ENCODE peak calls at places on chromosome 20, in four cellular contexts. V is lower lobe of right lung, S is lung, Y is heart right ventricle. O is an unnamed sample.

GRCh38 chr20:19835533-19836222 is 77.6 kb downstream of the RIN2 start:
- DNase-seq in V (no peak), Y (peak; percentile 68), S (no peak), O (no peak)

GRCh38 chr20:1844723-1845523 is 50.3 kb upstream of the SIRPA start:
- DNase-seq in Y (peak; percentile 49), S (peak; percentile 50), V (peak; percentile 71), O (peak; percentile 20)

GRCh38 chr20:7672551-7672950 is 267.7 kb downstream of the HAO1 start:
- DNase-seq in S (no peak), Y (no peak), V (no peak), O (no peak)

GRCh38 chr20:47489448-47489872 is 12.2 kb upstream of the NCOA3 start:
- DNase-seq in Y (peak; percentile 35), S (no peak), V (peak; percentile 60), O (no peak)

GRCh38 chr20:2402271-2402980 is 21.7 kb downstream of the TGM6 start:
- DNase-seq in S (no peak), V (no peak), Y (no peak), O (peak; percentile 62)

GRCh38 chr20:25160457-25160856 is 35.1 kb upstream of the ENTPD6 start:
- DNase-seq in Y (no peak), V (no peak), S (no peak), O (no peak)

GRCh38 chr20:14337400-14338171 is at the start of gene FLRT3:
- DNase-seq in Y (peak; percentile 54), S (peak; percentile 88), V (peak; percentile 69), O (peak; percentile 98)

GRCh38 chr20:43824699-43825402 is 89.8 kb upstream of the TOX2 start:
- DNase-seq in Y (peak; percentile 15), V (no peak), S (no peak), O (peak; percentile 15)

GRCh38 chr20:33373735-33374605 is 27.3 kb downstream of the CDK5RAP1 start:
- DNase-seq in V (no peak), S (no peak), Y (no peak), O (peak; percentile 44)

GRCh38 chr20:11454966-11455799 is 462.5 kb upstream of the BTBD3 start:
- DNase-seq in V (no peak), Y (no peak), S (no peak), O (peak; percentile 69)

GRCh38 chr20:35312348-35312747 is 20.1 kb upstream of the FAM83C start:
- DNase-seq in Y (no peak), V (no peak), S (no peak), O (peak; percentile 86)
- H3K4me1 ChIP-seq in Y (peaks cover 3% of the 10 kb centered on the region), V (no peaks in the 10 kb centered on the region), S (no peaks in the 10 kb centered on the region), O (peaks cover 54% of the 10 kb centered on the region)

GRCh38 chr20:50850721-50851286 is 55.9 kb downstream of the BCAS4 start:
- DNase-seq in S (no peak), Y (no peak), V (no peak), O (no peak)
- H3K4me1 ChIP-seq in S (no peaks in the 10 kb centered on the region), Y (peaks cover 4% of the 10 kb centered on the region), V (peaks cover 16% of the 10 kb centered on the region), O (no peaks in the 10 kb centered on the region)

DNA sequence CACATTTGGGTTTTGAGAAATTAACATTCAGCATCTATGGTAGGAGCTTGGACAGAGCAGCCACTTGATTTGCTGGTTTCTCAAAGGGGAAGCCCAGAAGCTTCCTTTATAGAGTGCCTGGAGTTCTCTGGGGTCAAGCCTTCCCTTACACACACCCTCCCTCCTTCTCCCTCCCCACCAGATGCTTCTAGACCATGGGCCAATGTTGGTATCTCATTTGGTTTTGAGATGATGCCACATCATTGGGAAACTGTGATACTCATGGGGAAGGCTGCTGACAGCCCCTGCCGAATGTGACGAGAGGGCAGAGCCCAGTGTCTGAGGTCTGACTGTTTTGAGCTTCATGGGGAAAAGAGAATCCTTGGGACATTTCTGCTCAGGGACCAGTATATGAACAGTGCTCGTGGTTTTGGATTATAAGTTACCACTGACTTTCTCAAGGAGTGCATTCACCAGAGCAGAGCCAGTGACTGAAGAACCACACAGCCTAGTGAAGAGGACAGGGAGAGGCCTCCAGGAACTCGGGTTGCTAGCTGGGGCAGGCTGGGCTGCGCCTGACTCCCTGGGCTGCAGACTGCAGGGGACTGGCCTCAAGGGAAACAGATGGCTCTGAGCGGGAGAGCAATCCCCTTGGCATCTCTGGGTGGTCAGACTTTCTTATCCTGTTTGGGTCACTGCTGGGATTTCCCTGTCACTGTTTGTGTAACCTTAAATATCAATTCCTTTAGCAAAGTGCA is 46.4 kb upstream of the CST5 start:
- DNase-seq in Y (no peak), S (no peak), V (no peak), O (peak; percentile 6)
- H3K4me1 ChIP-seq in Y (no peaks in the 10 kb centered on the region), S (no peaks in the 10 kb centered on the region), V (no peaks in the 10 kb centered on the region), O (no peaks in the 10 kb centered on the region)

GRCh38 chr20:36859700-36860330 is 16.1 kb upstream of the TLDC2 start:
- DNase-seq in V (no peak), Y (no peak), S (no peak), O (peak; percentile 24)
- H3K4me1 ChIP-seq in V (peaks cover 74% of the 10 kb centered on the region), Y (peaks cover 51% of the 10 kb centered on the region), S (peaks cover 11% of the 10 kb centered on the region), O (peaks cover 46% of the 10 kb centered on the region)

GRCh38 chr20:45419188-45420091 is 3.5 kb downstream of the PIGT start:
- DNase-seq in S (peak; percentile 67), V (no peak), Y (peak; percentile 84), O (peak; percentile 64)
- H3K4me1 ChIP-seq in S (peaks cover 6% of the 10 kb centered on the region), V (peaks cover 32% of the 10 kb centered on the region), Y (no peaks in the 10 kb centered on the region), O (peaks cover 24% of the 10 kb centered on the region)

GRCh38 chr20:49682798-49683197 is 30.9 kb downstream of the B4GALT5 start:
- DNase-seq in Y (no peak), S (no peak), V (no peak), O (no peak)

GRCh38 chr20:49685161-49685601 is 28.5 kb downstream of the B4GALT5 start:
- DNase-seq in Y (no peak), V (no peak), S (no peak), O (no peak)

GRCh38 chr20:49687595-49688567 is 25.8 kb downstream of the B4GALT5 start:
- DNase-seq in S (no peak), Y (no peak), V (no peak), O (no peak)

GRCh38 chr20:49684335-49684997 is 29.2 kb downstream of the B4GALT5 start:
- DNase-seq in V (peak; percentile 66), Y (no peak), S (peak; percentile 37), O (no peak)

GRCh38 chr20:49685809-49686208 is 27.9 kb downstream of the B4GALT5 start:
- DNase-seq in S (no peak), V (no peak), Y (no peak), O (peak; percentile 60)
- H3K4me1 ChIP-seq in S (peaks cover 28% of the 10 kb centered on the region), V (peaks cover 79% of the 10 kb centered on the region), Y (peaks cover 14% of the 10 kb centered on the region), O (peaks cover 61% of the 10 kb centered on the region)

GRCh38 chr20:57392512-57393271 is 1.5 kb downstream of the RBM38 start:
- DNase-seq in V (peak; percentile 69), S (no peak), Y (peak; percentile 72), O (no peak)
- H3K4me1 ChIP-seq in V (peaks cover 68% of the 10 kb centered on the region), S (peaks cover 3% of the 10 kb centered on the region), Y (peaks cover 18% of the 10 kb centered on the region), O (peaks cover 42% of the 10 kb centered on the region)

GRCh38 chr20:5171790-5172164 is 45.0 kb downstream of the CDS2 start:
- DNase-seq in Y (no peak), V (no peak), S (no peak), O (no peak)

GRCh38 chr20:5171074-5171789 is 44.4 kb downstream of the CDS2 start:
- DNase-seq in S (no peak), Y (peak; percentile 82), V (no peak), O (no peak)

GRCh38 chr20:5172167-5172586 is 45.4 kb downstream of the CDS2 start:
- DNase-seq in S (no peak), V (no peak), Y (no peak), O (no peak)

GRCh38 chr20:5170341-5170740 is 43.5 kb downstream of the CDS2 start:
- DNase-seq in Y (no peak), S (no peak), V (no peak), O (no peak)

DNA sequence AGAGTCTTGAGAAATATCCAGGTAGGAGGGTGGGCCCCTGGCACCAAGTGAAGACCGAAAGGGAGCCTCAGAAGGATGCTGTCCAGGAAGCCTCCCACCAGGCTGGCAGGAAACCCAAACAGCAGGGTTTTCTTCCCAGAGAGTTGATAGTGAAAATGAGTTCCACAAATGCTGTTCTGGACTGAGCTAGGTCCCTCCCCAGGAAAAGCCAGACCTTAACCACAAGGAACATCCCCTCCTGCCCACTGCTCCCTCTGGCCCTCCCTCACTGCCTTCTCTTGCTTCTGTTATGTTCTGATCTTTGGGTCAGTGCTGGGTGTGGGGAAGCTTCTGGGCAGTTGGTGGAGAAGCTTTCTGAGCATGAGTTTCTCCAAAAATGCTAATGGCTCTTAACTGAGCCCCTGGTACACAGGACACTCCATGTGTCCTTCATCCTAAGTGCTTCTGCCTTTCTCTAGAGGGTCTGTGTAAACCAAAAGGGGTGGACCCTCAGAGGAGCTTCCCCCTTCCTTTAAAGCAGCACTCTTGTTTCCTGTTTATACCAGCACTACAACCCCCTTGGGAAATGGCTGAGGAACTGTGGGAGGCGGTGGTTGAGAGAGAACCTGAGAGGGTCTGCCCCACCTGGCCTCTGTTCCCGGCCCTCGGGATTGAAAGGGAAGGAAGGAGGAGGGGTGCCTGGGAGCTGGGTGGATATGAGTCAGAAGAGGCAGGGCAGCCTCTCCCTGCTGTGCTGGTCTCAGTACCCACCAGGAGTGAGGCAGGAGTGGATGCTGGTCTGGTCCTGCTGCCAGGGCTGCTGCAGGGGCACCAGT is 42.0 kb downstream of the CDS2 start:
- DNase-seq in S (no peak), V (no peak), Y (peak; percentile 56), O (no peak)
- H3K4me1 ChIP-seq in S (peaks cover 39% of the 10 kb centered on the region), V (peaks cover 63% of the 10 kb centered on the region), Y (peaks cover 57% of the 10 kb centered on the region), O (peaks cover 10% of the 10 kb centered on the region)

GRCh38 chr20:63539092-63539430 is 1.9 kb upstream of the PTK6 start:
- DNase-seq in Y (no peak), S (no peak), V (no peak), O (no peak)
- H3K4me1 ChIP-seq in Y (no peaks in the 10 kb centered on the region), S (no peaks in the 10 kb centered on the region), V (peaks cover 40% of the 10 kb centered on the region), O (peaks cover 13% of the 10 kb centered on the region)

O was measured in adipocyte.